ENCODE peak calls at places on chromosome 1, in nine cellular contexts. K, H, R, D, S, F, I, O and U are unnamed samples.

GRCh38 chr1:59156526-59157196 is 140.2 kb upstream of the FGGY start:
- DNase-seq in F (peak; percentile 67), H (no peak), I (no peak), O (peak; percentile 41), R (peak; percentile 45), S (peak; percentile 76), K (no peak), D (no peak), U (no peak)

GRCh38 chr1:180415985-180416633 is 86.3 kb downstream of the ACBD6 start:
- DNase-seq in D (no peak), I (no peak), K (peak; percentile 55), R (no peak), S (peak; percentile 60), F (peak; percentile 53), O (peak; percentile 54), H (no peak), U (peak; percentile 8)

GRCh38 chr1:197521118-197521739 is 253.2 kb downstream of the CRB1 start:
- DNase-seq in R (peak; percentile 7), F (peak; percentile 25), O (peak; percentile 53), K (peak; percentile 44), S (peak; percentile 45), H (peak; percentile 21), D (no peak), I (no peak), U (peak; percentile 17)

GRCh38 chr1:89576016-89576415 is 51.4 kb downstream of the LRRC8B start:
- DNase-seq in F (no peak), I (no peak), O (no peak), S (peak; percentile 81), D (no peak), K (no peak), H (no peak), R (no peak), U (no peak)

GRCh38 chr1:223720987-223721591 is 8.8 kb downstream of the CAPN2 start:
- DNase-seq in K (peak; percentile 95), S (no peak), I (peak; percentile 59), R (peak; percentile 54), D (peak; percentile 70), H (peak; percentile 83), F (peak; percentile 87), O (no peak), U (no peak)

GRCh38 chr1:61083014-61083798 is 845 bp downstream of the NFIA start:
- DNase-seq in D (peak; percentile 24), S (peak; percentile 66), I (peak; percentile 26), O (no peak), R (no peak), H (no peak), K (no peak), F (peak; percentile 9), U (peak; percentile 37)

GRCh38 chr1:243956448-243956847 is 94.6 kb upstream of the ZBTB18 start:
- DNase-seq in D (no peak), R (no peak), K (peak; percentile 25), S (no peak), O (no peak), F (no peak), I (no peak), H (no peak), U (no peak)

GRCh38 chr1:65423884-65424655 is 3.6 kb downstream of the LEPR start:
- DNase-seq in O (peak; percentile 62), D (no peak), H (no peak), F (peak; percentile 73), S (no peak), R (peak; percentile 17), K (peak; percentile 88), I (no peak), U (peak; percentile 95)

GRCh38 chr1:192702212-192702993 is 66.5 kb downstream of the RGS13 start:
- DNase-seq in D (no peak), H (no peak), F (peak; percentile 74), I (no peak), S (no peak), O (peak; percentile 42), R (no peak), K (peak; percentile 89), U (peak; percentile 76)

DNA sequence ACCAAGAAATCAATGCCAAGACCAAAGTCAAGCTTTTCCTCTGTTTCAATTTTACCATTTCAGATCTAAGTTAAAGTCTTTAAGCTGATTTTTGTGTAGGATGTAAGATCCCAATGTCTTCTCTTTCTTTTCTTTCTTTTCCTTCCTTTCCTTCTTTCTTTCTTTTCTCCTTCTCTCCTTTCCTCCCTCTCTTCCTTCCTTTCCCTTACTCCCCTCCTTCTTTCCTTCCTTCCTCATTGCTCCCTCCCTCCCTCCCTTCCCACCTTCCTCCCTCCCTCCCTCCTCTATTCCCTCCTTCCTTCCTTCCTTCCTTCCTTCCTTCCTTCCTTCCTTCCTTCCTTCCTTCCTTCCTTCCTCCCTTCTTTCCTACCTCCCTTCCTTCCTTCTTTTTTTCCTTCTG is 197.5 kb downstream of the KCNT2 start:
- DNase-seq in I (no peak), D (no peak), S (no peak), O (no peak), H (no peak), F (no peak), K (no peak), R (no peak), U (no peak)
- H3K27ac ChIP-seq in I (no peak overlapping the region), D (no peak overlapping the region), S (no peak overlapping the region), O (no peak overlapping the region), H (no peak overlapping the region), F (no peak overlapping the region), K (no peak overlapping the region), R (no peak overlapping the region), U (no peak overlapping the region)

GRCh38 chr1:208420696-208421095 is 176.5 kb upstream of the PLXNA2 start:
- DNase-seq in H (no peak), I (no peak), K (no peak), F (no peak), R (no peak), D (no peak), O (no peak), S (no peak), U (no peak)

GRCh38 chr1:208418667-208419066 is 174.5 kb upstream of the PLXNA2 start:
- DNase-seq in S (no peak), O (no peak), F (no peak), H (no peak), I (no peak), R (no peak), K (no peak), D (no peak), U (no peak)

GRCh38 chr1:208423522-208423921 is 179.3 kb upstream of the PLXNA2 start:
- DNase-seq in H (no peak), O (no peak), D (no peak), I (no peak), F (no peak), K (no peak), S (no peak), R (no peak), U (no peak)

GRCh38 chr1:208421511-208421910 is 177.3 kb upstream of the PLXNA2 start:
- DNase-seq in K (no peak), R (no peak), H (no peak), I (no peak), O (no peak), D (no peak), S (no peak), F (no peak), U (no peak)

GRCh38 chr1:208420021-208420420 is 175.8 kb upstream of the PLXNA2 start:
- DNase-seq in K (no peak), H (no peak), I (no peak), D (no peak), R (no peak), O (no peak), S (no peak), F (no peak), U (no peak)
- H3K27ac ChIP-seq in K (no peak overlapping the region), H (no peak overlapping the region), I (no peak overlapping the region), D (no peak overlapping the region), R (no peak overlapping the region), O (no peak overlapping the region), S (no peak overlapping the region), F (no peak overlapping the region), U (no peak overlapping the region)

GRCh38 chr1:115725600-115725999 is 42.9 kb downstream of the CASQ2 start:
- DNase-seq in H (no peak), D (no peak), R (no peak), K (no peak), O (no peak), F (no peak), I (peak; percentile 30), S (no peak), U (no peak)
- H3K27ac ChIP-seq in H (no peak overlapping the region), D (peak overlapping the region; percentile 71), R (no peak overlapping the region), K (no peak overlapping the region), O (no peak overlapping the region), F (no peak overlapping the region), I (peak overlapping the region; percentile 23), S (no peak overlapping the region), U (no peak overlapping the region)

GRCh38 chr1:145994391-145995120 is 1.8 kb downstream of the TXNIP start:
- DNase-seq in I (peak; percentile 43), S (no peak), R (no peak), H (no peak), O (no peak), K (no peak), D (no peak), F (no peak), U (no peak)
- H3K27ac ChIP-seq in I (peak overlapping the region; percentile 97), S (no peak overlapping the region), R (peak overlapping the region; percentile 94), H (peak overlapping the region; percentile 94), O (no peak overlapping the region), K (no peak overlapping the region), D (peak overlapping the region; percentile 98), F (no peak overlapping the region), U (no peak overlapping the region)

GRCh38 chr1:25565626-25566025 is 22.2 kb downstream of the LDLRAP1 start:
- DNase-seq in K (no peak), H (no peak), D (no peak), F (no peak), S (no peak), R (no peak), O (no peak), I (no peak), U (no peak)

GRCh38 chr1:25565188-25565591 is 21.8 kb downstream of the LDLRAP1 start:
- DNase-seq in K (peak; percentile 47), R (no peak), D (no peak), S (no peak), O (no peak), F (no peak), H (no peak), I (no peak), U (no peak)

GRCh38 chr1:25563330-25564215 is 20.2 kb downstream of the LDLRAP1 start:
- DNase-seq in R (no peak), I (no peak), D (no peak), K (no peak), O (no peak), S (no peak), F (no peak), H (no peak), U (no peak)

GRCh38 chr1:25566186-25566729 is 22.9 kb downstream of the LDLRAP1 start:
- DNase-seq in R (no peak), H (no peak), D (no peak), F (no peak), O (no peak), S (no peak), I (no peak), K (no peak), U (no peak)

DNA sequence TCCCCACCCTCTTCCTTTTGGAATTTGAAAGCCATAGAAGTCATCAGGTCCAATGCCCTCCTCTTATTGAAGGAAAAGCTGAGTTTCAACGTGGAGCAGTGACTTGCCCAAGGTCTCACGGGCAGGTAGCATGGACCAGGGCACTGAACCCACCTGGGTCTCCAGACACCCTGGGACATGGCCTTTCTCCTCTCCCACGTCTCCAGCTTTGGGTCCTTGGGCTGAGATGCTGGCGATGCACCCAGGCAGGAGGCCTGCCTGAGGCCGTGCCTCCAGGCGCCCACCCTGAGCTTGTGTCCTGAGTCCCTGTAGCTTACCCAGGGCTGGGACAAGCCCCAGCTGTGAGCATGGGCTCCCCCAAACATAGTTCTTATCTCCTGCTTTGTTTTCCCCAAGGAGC is 21.4 kb downstream of the LDLRAP1 start:
- DNase-seq in I (no peak), H (no peak), D (no peak), O (no peak), F (no peak), K (no peak), S (no peak), R (no peak), U (no peak)
- H3K27ac ChIP-seq in I (peak overlapping the region; percentile 85), H (peak overlapping the region; percentile 27), D (no peak overlapping the region), O (no peak overlapping the region), F (no peak overlapping the region), K (no peak overlapping the region), S (no peak overlapping the region), R (no peak overlapping the region), U (no peak overlapping the region)